ENCODE peak calls at places on chromosomes 5 and 9, in nine cellular contexts. P, K, Q, I, X, G, W, M and B are unnamed samples.
A peak's percentile ranks its signal among the peaks of the same experiment; 100 is the strongest.

GRCh38 chr9:81671880-81672280 is 17.5 kb downstream of the TLE1 start:
- DNase-seq in P (peak; percentile 46), K (no peak), Q (no peak), I (peak; percentile 47), X (no peak), G (no peak), W (no peak), M (no peak), B (peak; percentile 94)

GRCh38 chr9:106878943-106879916 is 16.3 kb downstream of the ZNF462 start:
- DNase-seq in P (peak; percentile 59), K (no peak), Q (peak; percentile 85), I (peak; percentile 95), X (no peak), G (no peak), W (peak; percentile 65), M (no peak), B (peak; percentile 79)

GRCh38 chr5:164504141-164504772 is 998.8 kb downstream of the MAT2B start:
- DNase-seq in P (no peak), K (peak; percentile 3), Q (peak; percentile 20), I (peak; percentile 62), X (no peak), G (peak; percentile 1), W (peak; percentile 7), M (peak; percentile 67), B (no peak)

GRCh38 chr9:108468364-108468763 is 387.4 kb downstream of the ACTL7B start:
- DNase-seq in P (no peak), K (peak; percentile 22), Q (no peak), I (peak; percentile 58), X (no peak), G (no peak), W (no peak), M (peak; percentile 14), B (peak; percentile 41)

GRCh38 chr5:40082313-40082712 is 597.4 kb upstream of the PTGER4 start:
- DNase-seq in P (no peak), K (no peak), Q (no peak), I (no peak), X (no peak), G (no peak), W (no peak), M (no peak), B (no peak)

GRCh38 chr5:141883184-141883947 is 5.2 kb upstream of the PCDH1 start:
- DNase-seq in P (peak; percentile 72), K (no peak), Q (no peak), I (no peak), X (no peak), G (no peak), W (no peak), M (no peak), B (peak; percentile 44)

GRCh38 chr5:157740211-157740610 is 3.3 kb upstream of the LSM11 start:
- DNase-seq in P (no peak), K (no peak), Q (no peak), I (peak; percentile 53), X (no peak), G (no peak), W (no peak), M (peak; percentile 44), B (no peak)

GRCh38 chr9:74726581-74726980 is 161.1 kb downstream of the TRPM6 start:
- DNase-seq in P (no peak), K (no peak), Q (no peak), I (no peak), X (no peak), G (no peak), W (no peak), M (no peak), B (no peak)

GRCh38 chr9:20611751-20612287 is 10.5 kb downstream of the MLLT3 start:
- DNase-seq in P (no peak), K (no peak), Q (no peak), I (peak; percentile 9), X (no peak), G (no peak), W (no peak), M (peak; percentile 33), B (no peak)

GRCh38 chr5:60334281-60334713 is 365.7 kb downstream of the DEPDC1B start:
- DNase-seq in P (no peak), K (no peak), Q (peak; percentile 36), I (no peak), X (no peak), G (no peak), W (peak; percentile 36), M (no peak), B (no peak)

GRCh38 chr5:134708301-134708700 is 30.0 kb upstream of the CAMLG start:
- DNase-seq in P (no peak), K (no peak), Q (no peak), I (no peak), X (no peak), G (no peak), W (no peak), M (no peak), B (no peak)

GRCh38 chr5:152092580-152092979 is 167.9 kb upstream of the GLRA1 start:
- DNase-seq in P (no peak), K (no peak), Q (no peak), I (no peak), X (no peak), G (no peak), W (no peak), M (no peak), B (no peak)

GRCh38 chr5:80990971-80991370 is 30.8 kb downstream of the RASGRF2 start:
- DNase-seq in P (no peak), K (no peak), Q (no peak), I (no peak), X (no peak), G (no peak), W (no peak), M (no peak), B (no peak)

GRCh38 chr5:141508808-141509611 is 20.1 kb downstream of the PCDHGC5 start:
- DNase-seq in P (no peak), K (peak; percentile 11), Q (peak; percentile 76), I (no peak), X (no peak), G (peak; percentile 79), W (peak; percentile 91), M (no peak), B (peak; percentile 86)

GRCh38 chr9:73640971-73641370 is 489.3 kb downstream of the ANXA1 start:
- DNase-seq in P (no peak), K (no peak), Q (no peak), I (no peak), X (no peak), G (no peak), W (no peak), M (no peak), B (no peak)

GRCh38 chr9:115109486-115109885 is 8.5 kb downstream of the TNC start:
- DNase-seq in P (no peak), K (no peak), Q (no peak), I (no peak), X (no peak), G (no peak), W (no peak), M (no peak), B (no peak)

GRCh38 chr5:41115281-41115680 is 44.1 kb upstream of the MROH2B start:
- DNase-seq in P (no peak), K (no peak), Q (no peak), I (no peak), X (no peak), G (no peak), W (peak; percentile 60), M (no peak), B (no peak)

GRCh38 chr5:158796812-158797497 is 302.8 kb downstream of the EBF1 start:
- DNase-seq in P (no peak), K (no peak), Q (no peak), I (no peak), X (no peak), G (no peak), W (no peak), M (no peak), B (no peak)

GRCh38 chr5:154901276-154901675 is 36.7 kb downstream of the GEMIN5 start:
- DNase-seq in P (no peak), K (no peak), Q (peak; percentile 26), I (no peak), X (no peak), G (no peak), W (no peak), M (no peak), B (no peak)

GRCh38 chr5:42360641-42361320 is 62.5 kb upstream of the GHR start:
- DNase-seq in P (no peak), K (no peak), Q (no peak), I (no peak), X (no peak), G (no peak), W (no peak), M (no peak), B (no peak)

GRCh38 chr5:129506950-129507349 is 46.9 kb downstream of the ADAMTS19 start:
- DNase-seq in P (no peak), K (no peak), Q (no peak), I (no peak), X (no peak), G (no peak), W (no peak), M (no peak), B (no peak)

GRCh38 chr9:133513214-133514088 is 11.3 kb downstream of the MYMK start:
- DNase-seq in P (no peak), K (no peak), Q (no peak), I (peak; percentile 91), X (no peak), G (no peak), W (no peak), M (no peak), B (peak; percentile 88)

GRCh38 chr9:35783418-35783817 is 8.0 kb upstream of the NPR2 start:
- DNase-seq in P (no peak), K (no peak), Q (no peak), I (no peak), X (no peak), G (no peak), W (no peak), M (no peak), B (no peak)

GRCh38 chr9:119844431-119844830 is 475.2 kb upstream of the BRINP1 start:
- DNase-seq in P (no peak), K (no peak), Q (no peak), I (no peak), X (no peak), G (peak; percentile 65), W (no peak), M (no peak), B (no peak)

GRCh38 chr5:139178948-139179347 is 19.2 kb downstream of the SIL1 start:
- DNase-seq in P (no peak), K (no peak), Q (no peak), I (no peak), X (no peak), G (no peak), W (no peak), M (no peak), B (peak; percentile 57)

GRCh38 chr5:36177715-36178556 is 26.0 kb downstream of the SKP2 start:
- DNase-seq in P (no peak), K (no peak), Q (peak; percentile 26), I (peak; percentile 63), X (no peak), G (peak; percentile 8), W (no peak), M (peak; percentile 22), B (no peak)